ENCODE peak calls at places on chromosomes 2 and 18, in nine cellular contexts. One of them, this sample, is unnamed.

GRCh38 chr2:108377815-108378630 is at the start of gene SULT1C4:
- DNase-seq in epithelial cell of esophagus: no peak
- DNase-seq in DND-41: no peak
- DNase-seq in cardiac muscle cell: peak
- DNase-seq in GM12865: no peak
- DNase-seq in AG04450: no peak
- DNase-seq in brain microvascular endothelial cell: peak
- DNase-seq in progenitor cell of endocrine pancreas: peak
- DNase-seq in fibroblast of mammary gland: no peak
- DNase-seq in this sample: no peak

GRCh38 chr2:169046440-169047151 is 15.5 kb upstream of the ABCB11 start:
- DNase-seq in DND-41: no peak
- DNase-seq in epithelial cell of esophagus: peak
- DNase-seq in brain microvascular endothelial cell: no peak
- DNase-seq in GM12865: no peak
- DNase-seq in fibroblast of mammary gland: no peak
- DNase-seq in AG04450: no peak
- DNase-seq in cardiac muscle cell: no peak
- DNase-seq in progenitor cell of endocrine pancreas: no peak
- DNase-seq in this sample: peak

GRCh38 chr2:6973895-6974545 is 56.8 kb downstream of the RNF144A start:
- DNase-seq in progenitor cell of endocrine pancreas: no peak
- DNase-seq in cardiac muscle cell: no peak
- DNase-seq in fibroblast of mammary gland: peak
- DNase-seq in brain microvascular endothelial cell: no peak
- DNase-seq in epithelial cell of esophagus: peak
- DNase-seq in DND-41: no peak
- DNase-seq in AG04450: no peak
- DNase-seq in GM12865: no peak
- DNase-seq in this sample: no peak

GRCh38 chr2:6370753-6371152 is 495.0 kb downstream of the CMPK2 start:
- DNase-seq in AG04450: no peak
- DNase-seq in fibroblast of mammary gland: no peak
- DNase-seq in brain microvascular endothelial cell: no peak
- DNase-seq in epithelial cell of esophagus: no peak
- DNase-seq in cardiac muscle cell: no peak
- DNase-seq in progenitor cell of endocrine pancreas: no peak
- DNase-seq in DND-41: no peak
- DNase-seq in GM12865: no peak
- DNase-seq in this sample: no peak

GRCh38 chr2:207061181-207061580 is 104.6 kb downstream of the KLF7 start:
- DNase-seq in epithelial cell of esophagus: peak
- DNase-seq in cardiac muscle cell: no peak
- DNase-seq in progenitor cell of endocrine pancreas: no peak
- DNase-seq in fibroblast of mammary gland: no peak
- DNase-seq in brain microvascular endothelial cell: no peak
- DNase-seq in AG04450: no peak
- DNase-seq in GM12865: no peak
- DNase-seq in DND-41: no peak
- DNase-seq in this sample: peak

GRCh38 chr18:58362027-58362575 is 266.8 kb downstream of the ALPK2 start:
- DNase-seq in cardiac muscle cell: peak
- DNase-seq in AG04450: peak
- DNase-seq in fibroblast of mammary gland: peak
- DNase-seq in epithelial cell of esophagus: peak
- DNase-seq in DND-41: no peak
- DNase-seq in GM12865: peak
- DNase-seq in brain microvascular endothelial cell: peak
- DNase-seq in progenitor cell of endocrine pancreas: no peak
- DNase-seq in this sample: peak

GRCh38 chr2:22934789-22935188 is 450.2 kb upstream of the KLHL29 start:
- DNase-seq in progenitor cell of endocrine pancreas: no peak
- DNase-seq in GM12865: no peak
- DNase-seq in DND-41: no peak
- DNase-seq in AG04450: no peak
- DNase-seq in cardiac muscle cell: no peak
- DNase-seq in fibroblast of mammary gland: no peak
- DNase-seq in epithelial cell of esophagus: no peak
- DNase-seq in brain microvascular endothelial cell: no peak
- DNase-seq in this sample: no peak

GRCh38 chr18:39453882-39454281 is 1888.3 kb upstream of the CELF4 start:
- DNase-seq in fibroblast of mammary gland: peak
- DNase-seq in GM12865: no peak
- DNase-seq in progenitor cell of endocrine pancreas: no peak
- DNase-seq in cardiac muscle cell: peak
- DNase-seq in DND-41: peak
- DNase-seq in AG04450: peak
- DNase-seq in brain microvascular endothelial cell: peak
- DNase-seq in epithelial cell of esophagus: peak
- DNase-seq in this sample: peak

GRCh38 chr2:28358668-28359201 is 33.9 kb upstream of the FOSL2 start:
- DNase-seq in GM12865: no peak
- DNase-seq in AG04450: no peak
- DNase-seq in fibroblast of mammary gland: no peak
- DNase-seq in DND-41: no peak
- DNase-seq in progenitor cell of endocrine pancreas: no peak
- DNase-seq in epithelial cell of esophagus: no peak
- DNase-seq in brain microvascular endothelial cell: no peak
- DNase-seq in cardiac muscle cell: no peak
- DNase-seq in this sample: no peak

GRCh38 chr18:22172594-22173049 is 3.2 kb downstream of the GATA6 start:
- DNase-seq in cardiac muscle cell: no peak
- DNase-seq in progenitor cell of endocrine pancreas: no peak
- DNase-seq in fibroblast of mammary gland: no peak
- DNase-seq in brain microvascular endothelial cell: no peak
- DNase-seq in AG04450: no peak
- DNase-seq in DND-41: no peak
- DNase-seq in GM12865: no peak
- DNase-seq in epithelial cell of esophagus: no peak
- DNase-seq in this sample: no peak

GRCh38 chr2:105299290-105299689 is 30.2 kb downstream of the TGFBRAP1 start:
- DNase-seq in GM12865: peak
- DNase-seq in DND-41: no peak
- DNase-seq in brain microvascular endothelial cell: no peak
- DNase-seq in progenitor cell of endocrine pancreas: no peak
- DNase-seq in cardiac muscle cell: no peak
- DNase-seq in epithelial cell of esophagus: no peak
- DNase-seq in fibroblast of mammary gland: no peak
- DNase-seq in AG04450: no peak
- DNase-seq in this sample: no peak

GRCh38 chr18:48848641-48849143 is 102.1 kb downstream of the SMAD7 start:
- DNase-seq in fibroblast of mammary gland: no peak
- DNase-seq in GM12865: no peak
- DNase-seq in DND-41: no peak
- DNase-seq in progenitor cell of endocrine pancreas: no peak
- DNase-seq in cardiac muscle cell: peak
- DNase-seq in brain microvascular endothelial cell: no peak
- DNase-seq in AG04450: no peak
- DNase-seq in epithelial cell of esophagus: peak
- DNase-seq in this sample: peak

GRCh38 chr2:24766609-24767008 is 26.6 kb downstream of the PTRHD1 start:
- DNase-seq in GM12865: peak
- DNase-seq in progenitor cell of endocrine pancreas: no peak
- DNase-seq in epithelial cell of esophagus: no peak
- DNase-seq in AG04450: no peak
- DNase-seq in cardiac muscle cell: no peak
- DNase-seq in DND-41: no peak
- DNase-seq in fibroblast of mammary gland: no peak
- DNase-seq in brain microvascular endothelial cell: no peak
- DNase-seq in this sample: no peak

GRCh38 chr2:79219383-79219988 is 59.9 kb upstream of the REG3A start:
- DNase-seq in AG04450: no peak
- DNase-seq in fibroblast of mammary gland: peak
- DNase-seq in GM12865: peak
- DNase-seq in epithelial cell of esophagus: peak
- DNase-seq in DND-41: peak
- DNase-seq in progenitor cell of endocrine pancreas: peak
- DNase-seq in brain microvascular endothelial cell: peak
- DNase-seq in cardiac muscle cell: peak
- DNase-seq in this sample: peak

GRCh38 chr2:192265751-192266150 is 71.0 kb upstream of the TMEFF2 start:
- DNase-seq in cardiac muscle cell: peak
- DNase-seq in DND-41: no peak
- DNase-seq in brain microvascular endothelial cell: no peak
- DNase-seq in AG04450: no peak
- DNase-seq in GM12865: no peak
- DNase-seq in fibroblast of mammary gland: peak
- DNase-seq in epithelial cell of esophagus: no peak
- DNase-seq in progenitor cell of endocrine pancreas: no peak
- DNase-seq in this sample: no peak

GRCh38 chr2:105324732-105325131 is 4.8 kb downstream of the TGFBRAP1 start:
- DNase-seq in epithelial cell of esophagus: peak
- DNase-seq in progenitor cell of endocrine pancreas: no peak
- DNase-seq in AG04450: no peak
- DNase-seq in DND-41: no peak
- DNase-seq in cardiac muscle cell: peak
- DNase-seq in fibroblast of mammary gland: no peak
- DNase-seq in GM12865: no peak
- DNase-seq in brain microvascular endothelial cell: peak
- DNase-seq in this sample: peak

GRCh38 chr2:36780231-36780808 is 83.8 kb downstream of the VIT start:
- DNase-seq in AG04450: peak
- DNase-seq in cardiac muscle cell: peak
- DNase-seq in DND-41: no peak
- DNase-seq in progenitor cell of endocrine pancreas: no peak
- DNase-seq in epithelial cell of esophagus: peak
- DNase-seq in brain microvascular endothelial cell: peak
- DNase-seq in fibroblast of mammary gland: peak
- DNase-seq in GM12865: peak
- DNase-seq in this sample: peak

DNA sequence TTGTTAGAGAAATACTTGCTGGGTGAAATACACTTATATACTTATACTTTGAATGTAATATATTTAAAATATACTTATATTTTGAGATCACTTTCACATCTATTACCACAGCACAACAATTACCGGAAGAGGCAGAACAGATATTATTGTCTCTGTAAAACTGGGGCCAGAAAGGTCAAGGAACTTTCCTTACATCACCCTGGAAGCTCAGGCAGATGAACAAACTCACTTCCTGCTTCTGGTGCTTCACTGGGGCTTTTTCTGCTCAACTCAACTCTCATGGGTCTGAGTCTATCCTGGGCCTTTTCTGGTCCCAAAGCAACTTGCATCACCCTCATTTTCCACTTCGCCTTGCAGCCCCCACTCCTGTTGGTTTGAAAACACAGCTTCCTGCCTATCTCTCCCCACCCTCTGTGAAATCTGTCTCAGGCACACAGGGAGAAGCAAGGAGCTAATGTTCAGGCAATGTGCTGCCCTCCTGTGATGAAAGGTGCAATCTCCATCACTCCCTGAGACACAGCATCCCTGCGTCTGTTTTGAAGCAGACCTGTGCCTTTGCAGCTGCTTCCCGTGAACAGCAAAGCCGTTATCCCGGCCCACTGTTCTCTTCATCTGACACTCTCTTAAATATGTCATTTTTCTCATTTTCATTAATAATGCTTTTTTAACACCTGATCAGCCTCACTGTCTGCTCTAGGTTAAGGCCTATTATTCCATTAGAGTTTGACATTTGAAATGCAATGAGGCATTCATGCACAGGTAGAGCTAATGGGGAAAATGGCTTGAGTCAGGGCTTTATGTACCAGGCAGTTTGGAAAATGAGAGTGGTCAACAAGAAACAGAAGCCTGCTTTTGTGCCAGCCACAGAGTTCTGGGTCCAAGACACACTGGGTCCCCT is 251.9 kb upstream of the CHAC2 start:
- DNase-seq in epithelial cell of esophagus: peak
- DNase-seq in fibroblast of mammary gland: peak
- DNase-seq in cardiac muscle cell: peak
- DNase-seq in brain microvascular endothelial cell: no peak
- DNase-seq in GM12865: peak
- DNase-seq in DND-41: no peak
- DNase-seq in progenitor cell of endocrine pancreas: no peak
- DNase-seq in AG04450: no peak
- DNase-seq in this sample: peak
- TF ChIP-seq CTCF in epithelial cell of esophagus: no peak
- TF ChIP-seq CTCF in fibroblast of mammary gland: no peak
- TF ChIP-seq CTCF in cardiac muscle cell: no peak
- TF ChIP-seq CTCF in brain microvascular endothelial cell: peak
- TF ChIP-seq CTCF in GM12865: no peak
- TF ChIP-seq CTCF in DND-41: peak
- TF ChIP-seq CTCF in progenitor cell of endocrine pancreas: peak
- TF ChIP-seq CTCF in AG04450: peak
- TF ChIP-seq CTCF in this sample: peak

GRCh38 chr2:19667085-19667484 is 234.7 kb downstream of the TTC32 start:
- DNase-seq in cardiac muscle cell: peak
- DNase-seq in AG04450: peak
- DNase-seq in brain microvascular endothelial cell: peak
- DNase-seq in fibroblast of mammary gland: peak
- DNase-seq in GM12865: no peak
- DNase-seq in progenitor cell of endocrine pancreas: no peak
- DNase-seq in epithelial cell of esophagus: peak
- DNase-seq in DND-41: no peak
- DNase-seq in this sample: peak
- TF ChIP-seq CTCF in cardiac muscle cell: peak
- TF ChIP-seq CTCF in AG04450: peak
- TF ChIP-seq CTCF in brain microvascular endothelial cell: peak
- TF ChIP-seq CTCF in fibroblast of mammary gland: peak
- TF ChIP-seq CTCF in GM12865: no peak
- TF ChIP-seq CTCF in progenitor cell of endocrine pancreas: peak
- TF ChIP-seq CTCF in epithelial cell of esophagus: peak
- TF ChIP-seq CTCF in DND-41: no peak
- TF ChIP-seq CTCF in this sample: peak

GRCh38 chr2:12498286-12498685 is 218.4 kb upstream of the TRIB2 start:
- DNase-seq in cardiac muscle cell: no peak
- DNase-seq in AG04450: no peak
- DNase-seq in progenitor cell of endocrine pancreas: no peak
- DNase-seq in epithelial cell of esophagus: no peak
- DNase-seq in fibroblast of mammary gland: no peak
- DNase-seq in GM12865: no peak
- DNase-seq in brain microvascular endothelial cell: no peak
- DNase-seq in DND-41: no peak
- DNase-seq in this sample: no peak
- TF ChIP-seq CTCF in cardiac muscle cell: no peak
- TF ChIP-seq CTCF in AG04450: peak
- TF ChIP-seq CTCF in progenitor cell of endocrine pancreas: no peak
- TF ChIP-seq CTCF in epithelial cell of esophagus: no peak
- TF ChIP-seq CTCF in fibroblast of mammary gland: no peak
- TF ChIP-seq CTCF in GM12865: no peak
- TF ChIP-seq CTCF in brain microvascular endothelial cell: no peak
- TF ChIP-seq CTCF in DND-41: peak
- TF ChIP-seq CTCF in this sample: no peak

DNA sequence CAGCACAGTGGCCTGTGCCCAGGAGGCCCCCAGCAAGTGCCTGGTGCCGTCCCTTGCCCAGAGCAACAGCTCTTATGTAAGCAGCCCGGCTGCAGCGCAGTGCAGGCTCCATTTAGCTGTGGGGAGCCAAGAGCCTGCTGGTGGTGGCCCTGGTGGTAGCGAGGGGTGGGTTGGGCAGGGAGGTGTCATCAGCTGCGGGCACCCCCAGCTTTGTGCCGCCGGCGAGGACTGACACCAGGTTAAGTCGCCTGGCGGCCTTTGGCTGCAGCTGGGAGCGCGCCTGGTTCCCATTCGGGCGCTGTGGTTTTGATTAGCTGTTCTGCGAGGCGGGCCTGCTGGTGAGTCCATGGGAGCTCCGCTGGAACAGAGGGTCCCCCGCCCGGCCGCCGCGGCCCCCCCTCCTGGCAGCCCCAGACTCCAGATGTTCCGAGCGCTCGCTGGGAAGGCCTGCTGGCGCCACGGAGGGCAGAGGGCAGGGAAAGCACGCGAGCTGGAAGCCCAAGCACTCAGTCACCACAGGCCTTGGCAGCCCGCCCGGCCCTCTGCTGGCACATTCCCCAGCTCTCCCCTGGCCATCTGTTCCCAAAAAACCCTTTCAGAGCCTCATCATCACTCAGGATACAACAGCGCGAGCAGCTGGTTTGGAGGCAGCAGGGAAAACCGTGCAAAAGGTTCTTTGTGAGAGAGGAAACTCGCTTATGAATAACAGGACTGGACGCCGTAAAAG is 18.4 kb downstream of the ATOH8 start:
- DNase-seq in cardiac muscle cell: peak
- DNase-seq in DND-41: no peak
- DNase-seq in brain microvascular endothelial cell: peak
- DNase-seq in fibroblast of mammary gland: peak
- DNase-seq in GM12865: no peak
- DNase-seq in progenitor cell of endocrine pancreas: no peak
- DNase-seq in epithelial cell of esophagus: peak
- DNase-seq in AG04450: peak
- DNase-seq in this sample: peak
- TF ChIP-seq CTCF in cardiac muscle cell: peak
- TF ChIP-seq CTCF in DND-41: no peak
- TF ChIP-seq CTCF in brain microvascular endothelial cell: peak
- TF ChIP-seq CTCF in fibroblast of mammary gland: no peak
- TF ChIP-seq CTCF in GM12865: no peak
- TF ChIP-seq CTCF in progenitor cell of endocrine pancreas: no peak
- TF ChIP-seq CTCF in epithelial cell of esophagus: peak
- TF ChIP-seq CTCF in AG04450: peak
- TF ChIP-seq CTCF in this sample: peak